ENCODE peak calls at places on chromosomes 11 and 22, in seven cellular contexts. U is foreskin fibroblast, E is kidney epithelial cell, X is right lobe of liver, K is WTC11, T is PC-3, Y is AG09319. Q is an unnamed sample.

GRCh38 chr22:48957311-48957986 is 870.2 kb downstream of the BRD1 start:
- DNase-seq in U (no peak), E (no peak), X (no peak), K (no peak), T (no peak), Y (no peak), Q (no peak)

GRCh38 chr11:12871251-12871650 is 137.9 kb upstream of the RASSF10 start:
- DNase-seq in U (peak; percentile 39), E (no peak), X (no peak), K (no peak), T (no peak), Y (no peak), Q (no peak)

GRCh38 chr11:288328-289144 is at the start of gene PGGHG:
- DNase-seq in U (peak; percentile 78), E (no peak), X (peak; percentile 86), K (peak; percentile 45), T (peak; percentile 41), Y (no peak), Q (peak; percentile 32)

GRCh38 chr22:35882226-35883027 is 146.2 kb downstream of the RBFOX2 start:
- DNase-seq in U (no peak), E (no peak), X (no peak), K (no peak), T (no peak), Y (no peak), Q (no peak)

GRCh38 chr22:19203839-19204238 is 25.3 kb upstream of the SLC25A1 start:
- DNase-seq in U (no peak), E (no peak), X (no peak), K (no peak), T (no peak), Y (no peak), Q (no peak)

GRCh38 chr11:3341298-3341697 is 37.6 kb downstream of the ZNF195 start:
- DNase-seq in U (peak; percentile 70), E (no peak), X (no peak), K (peak; percentile 81), T (peak; percentile 65), Y (no peak), Q (peak; percentile 72)

GRCh38 chr11:24575392-24575791 is 78.5 kb downstream of the LUZP2 start:
- DNase-seq in U (peak; percentile 8), E (no peak), X (no peak), K (no peak), T (peak; percentile 78), Y (no peak), Q (no peak)

GRCh38 chr11:124754710-124755109 is 2.7 kb upstream of the VSIG2 start:
- DNase-seq in U (no peak), E (no peak), X (no peak), K (no peak), T (no peak), Y (no peak), Q (no peak)

DNA sequence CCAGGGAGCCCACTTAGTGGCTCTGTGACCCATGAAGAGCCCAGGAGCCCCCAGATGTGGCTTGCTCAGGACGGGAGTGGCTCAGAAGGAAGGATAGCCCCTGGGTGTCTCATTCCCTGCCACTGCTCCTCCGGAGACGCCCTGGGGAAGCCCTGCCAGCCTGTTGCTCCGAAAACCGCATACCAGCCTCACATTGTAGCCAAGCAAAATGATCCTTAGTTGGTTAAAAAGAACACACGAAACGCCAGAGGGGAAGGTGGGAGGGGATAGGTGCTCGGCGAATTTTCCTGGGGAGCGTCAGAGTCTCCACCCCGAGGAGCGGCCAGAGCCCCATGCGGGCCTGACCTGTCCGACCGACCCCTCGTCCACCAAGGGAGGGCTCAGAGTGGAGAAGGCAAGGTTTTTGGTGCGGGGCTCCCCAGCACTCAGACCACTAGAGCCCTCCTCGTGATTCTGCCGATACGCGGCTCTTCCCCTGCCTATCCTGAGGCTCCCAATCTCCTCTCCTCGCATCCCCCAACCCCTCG is 39.5 kb downstream of the DIXDC1 start:
- DNase-seq in U (peak; percentile 52), E (no peak), X (peak; percentile 23), K (peak; percentile 35), T (peak; percentile 33), Y (no peak), Q (peak; percentile 77)
- TF ChIP-seq CTCF in U (no peak), E (no peak), X (no peak), K (no peak), T (no peak), Y (no peak), Q (no peak)

GRCh38 chr11:66510271-66510989 is at the start of gene BBS1:
- DNase-seq in U (peak; percentile 92), E (no peak), X (peak; percentile 86), K (peak; percentile 89), T (peak; percentile 86), Y (peak; percentile 25), Q (peak; percentile 72)
- TF ChIP-seq CTCF in U (no peak), E (no peak), X (no peak), K (no peak), T (no peak), Y (no peak), Q (no peak)

GRCh38 chr11:60928563-60929001 is 4.3 kb downstream of the TMEM132A start:
- DNase-seq in U (no peak), E (no peak), X (no peak), K (no peak), T (no peak), Y (no peak), Q (no peak)

GRCh38 chr11:60926500-60926899 is 2.2 kb downstream of the TMEM132A start:
- DNase-seq in U (no peak), E (no peak), X (no peak), K (no peak), T (no peak), Y (no peak), Q (no peak)

GRCh38 chr11:60925685-60926267 is 1.5 kb downstream of the TMEM132A start:
- DNase-seq in U (peak; percentile 52), E (peak; percentile 48), X (no peak), K (no peak), T (peak; percentile 91), Y (no peak), Q (peak; percentile 85)

GRCh38 chr11:60927600-60927999 is 3.3 kb downstream of the TMEM132A start:
- DNase-seq in U (no peak), E (no peak), X (no peak), K (no peak), T (no peak), Y (no peak), Q (no peak)

GRCh38 chr11:60927061-60927592 is 2.9 kb downstream of the TMEM132A start:
- DNase-seq in U (no peak), E (no peak), X (no peak), K (no peak), T (no peak), Y (no peak), Q (no peak)
- TF ChIP-seq CTCF in U (no peak), E (no peak), X (no peak), K (no peak), T (no peak), Y (no peak), Q (no peak)

GRCh38 chr11:81647374-81647773 is 1086.3 kb downstream of the FAM181B start:
- DNase-seq in U (no peak), E (no peak), X (no peak), K (no peak), T (no peak), Y (no peak), Q (no peak)

DNA sequence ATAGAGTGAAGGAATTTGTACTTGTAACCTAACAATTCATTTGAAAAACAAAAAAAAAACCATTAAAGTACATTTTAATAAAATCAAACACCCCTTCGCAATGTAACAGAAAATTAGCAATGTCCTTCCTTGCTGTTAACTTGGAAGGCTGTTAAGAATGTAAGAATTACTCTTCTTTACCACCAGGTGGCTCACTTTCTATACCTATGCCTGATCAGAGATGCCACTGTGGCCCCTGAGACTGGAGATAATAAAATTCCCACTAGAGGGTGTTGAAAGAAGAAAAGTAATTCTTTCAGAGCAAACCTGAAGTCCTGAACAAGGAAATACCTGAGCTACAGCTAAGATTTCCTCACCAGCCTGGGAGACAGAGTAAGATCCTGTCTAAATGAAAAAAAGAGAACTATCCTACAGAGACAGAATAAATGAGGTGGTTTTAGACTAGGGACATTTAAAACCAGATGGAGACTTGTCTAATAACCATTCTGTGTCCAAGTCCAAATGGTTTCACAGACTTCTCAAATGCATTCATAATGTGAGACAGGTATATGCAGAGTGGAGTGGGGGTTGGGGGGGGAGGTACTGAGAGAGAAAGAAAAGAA is 1089.3 kb downstream of the FAM181B start:
- DNase-seq in U (no peak), E (peak; percentile 31), X (peak; percentile 19), K (peak; percentile 12), T (peak; percentile 67), Y (no peak), Q (peak; percentile 58)
- TF ChIP-seq CTCF in U (peak; percentile 46), E (peak; percentile 64), X (peak; percentile 74), K (peak; percentile 76), T (peak; percentile 87), Y (peak; percentile 33), Q (peak; percentile 59)

GRCh38 chr11:1746956-1747752 is 3.2 kb downstream of the IFITM10 start:
- DNase-seq in U (no peak), E (no peak), X (no peak), K (no peak), T (no peak), Y (no peak), Q (no peak)
- TF ChIP-seq CTCF in U (no peak), E (no peak), X (no peak), K (no peak), T (no peak), Y (no peak), Q (no peak)

DNA sequence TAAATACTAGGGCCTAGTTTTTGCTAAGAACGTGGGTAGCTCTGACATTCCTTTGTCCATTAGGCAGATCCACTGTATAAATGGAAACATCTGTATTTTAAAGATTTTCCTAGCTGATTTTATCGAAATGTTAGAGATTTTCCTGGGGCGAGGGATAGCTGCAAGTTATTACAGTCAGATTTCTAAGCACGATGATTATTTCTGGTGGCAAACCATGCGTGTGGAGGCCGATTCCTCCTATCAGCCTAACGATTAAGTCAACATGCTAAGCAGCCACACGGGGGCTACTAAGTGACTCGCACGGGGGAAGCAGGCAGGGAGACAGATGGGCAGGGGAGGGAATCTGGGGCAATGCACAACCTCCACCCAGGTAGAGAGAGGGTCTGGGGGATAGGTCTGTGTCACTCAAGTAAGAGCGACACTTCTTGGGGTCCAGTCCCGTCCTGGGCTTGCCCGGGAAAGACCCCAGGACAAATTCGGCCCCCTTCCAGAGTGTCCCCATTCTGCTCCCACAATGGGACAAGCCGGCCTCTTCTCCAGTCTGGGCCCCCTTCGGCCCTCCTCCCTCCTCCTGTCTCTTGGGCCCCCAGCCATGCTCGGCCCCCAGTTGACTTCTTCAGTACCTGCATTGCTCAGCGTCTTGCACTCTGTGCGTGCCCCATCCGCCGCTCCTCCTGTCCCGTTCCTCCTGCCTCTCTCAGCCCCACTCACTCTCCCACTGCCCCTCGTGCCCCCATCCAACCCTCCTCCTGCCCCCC is 571 bp downstream of the C11orf24 start:
- DNase-seq in U (peak; percentile 88), E (peak; percentile 48), X (peak; percentile 55), K (peak; percentile 55), T (peak; percentile 79), Y (peak; percentile 78), Q (peak; percentile 75)
- TF ChIP-seq CTCF in U (peak; percentile 53), E (peak; percentile 52), X (peak; percentile 24), K (no peak), T (peak; percentile 58), Y (peak; percentile 59), Q (peak; percentile 28)